ENCODE peak calls at places on chromosomes 7 and 10, in eight cellular contexts. One of them, this sample, is unnamed.

GRCh38 chr7:80918406-80918805 is 445 bp downstream of the SEMA3C start:
- DNase-seq in activated CD8-positive, alpha-beta memory T cell treated with anti-CD3 and anti-CD28 coated beads for 24 hours: no peak
- DNase-seq in naive thymus-derived CD8-positive, alpha-beta T cell: no peak
- DNase-seq in GDM1: no peak
- DNase-seq in mucosa of gallbladder: no peak
- DNase-seq in activated CD4-positive, alpha-beta T cell treated with anti-CD3 and anti-CD28 coated beads, Interleukin-2, amount 10 ng/mL, durations not matched to agents 7 days and 5 days: no peak
- DNase-seq in stimulated activated CD4-positive, alpha-beta T cell treated with anti-CD3 and anti-CD28 coated beads, Interleukin-15, amount 100 ng/mL, for 1 hour: no peak
- DNase-seq in activated T-cell treated with anti-CD3 and anti-CD28 coated beads, Interleukin-2, amount 50 U/mL, for 72 hours: no peak
- DNase-seq in this sample: no peak

GRCh38 chr10:69100136-69100872 is 12.4 kb downstream of the SRGN start:
- DNase-seq in activated CD4-positive, alpha-beta T cell treated with anti-CD3 and anti-CD28 coated beads, Interleukin-2, amount 10 ng/mL, durations not matched to agents 7 days and 5 days: no peak
- DNase-seq in mucosa of gallbladder: no peak
- DNase-seq in stimulated activated CD4-positive, alpha-beta T cell treated with anti-CD3 and anti-CD28 coated beads, Interleukin-15, amount 100 ng/mL, for 1 hour: no peak
- DNase-seq in GDM1: no peak
- DNase-seq in activated T-cell treated with anti-CD3 and anti-CD28 coated beads, Interleukin-2, amount 50 U/mL, for 72 hours: no peak
- DNase-seq in naive thymus-derived CD8-positive, alpha-beta T cell: no peak
- DNase-seq in activated CD8-positive, alpha-beta memory T cell treated with anti-CD3 and anti-CD28 coated beads for 24 hours: no peak
- DNase-seq in this sample: no peak

GRCh38 chr7:99111591-99111990 is 32.3 kb downstream of the SMURF1 start:
- DNase-seq in activated T-cell treated with anti-CD3 and anti-CD28 coated beads, Interleukin-2, amount 50 U/mL, for 72 hours: no peak
- DNase-seq in activated CD8-positive, alpha-beta memory T cell treated with anti-CD3 and anti-CD28 coated beads for 24 hours: no peak
- DNase-seq in mucosa of gallbladder: no peak
- DNase-seq in stimulated activated CD4-positive, alpha-beta T cell treated with anti-CD3 and anti-CD28 coated beads, Interleukin-15, amount 100 ng/mL, for 1 hour: no peak
- DNase-seq in naive thymus-derived CD8-positive, alpha-beta T cell: no peak
- DNase-seq in GDM1: no peak
- DNase-seq in activated CD4-positive, alpha-beta T cell treated with anti-CD3 and anti-CD28 coated beads, Interleukin-2, amount 10 ng/mL, durations not matched to agents 7 days and 5 days: no peak
- DNase-seq in this sample: no peak

GRCh38 chr7:76291346-76292205 is 10.9 kb upstream of the HSPB1 start:
- DNase-seq in GDM1: peak
- DNase-seq in activated CD4-positive, alpha-beta T cell treated with anti-CD3 and anti-CD28 coated beads, Interleukin-2, amount 10 ng/mL, durations not matched to agents 7 days and 5 days: peak
- DNase-seq in naive thymus-derived CD8-positive, alpha-beta T cell: peak
- DNase-seq in activated T-cell treated with anti-CD3 and anti-CD28 coated beads, Interleukin-2, amount 50 U/mL, for 72 hours: peak
- DNase-seq in activated CD8-positive, alpha-beta memory T cell treated with anti-CD3 and anti-CD28 coated beads for 24 hours: peak
- DNase-seq in mucosa of gallbladder: peak
- DNase-seq in stimulated activated CD4-positive, alpha-beta T cell treated with anti-CD3 and anti-CD28 coated beads, Interleukin-15, amount 100 ng/mL, for 1 hour: peak
- DNase-seq in this sample: peak

GRCh38 chr7:40839881-40840280 is 705.1 kb downstream of the SUGCT start:
- DNase-seq in naive thymus-derived CD8-positive, alpha-beta T cell: no peak
- DNase-seq in stimulated activated CD4-positive, alpha-beta T cell treated with anti-CD3 and anti-CD28 coated beads, Interleukin-15, amount 100 ng/mL, for 1 hour: no peak
- DNase-seq in activated CD4-positive, alpha-beta T cell treated with anti-CD3 and anti-CD28 coated beads, Interleukin-2, amount 10 ng/mL, durations not matched to agents 7 days and 5 days: no peak
- DNase-seq in activated CD8-positive, alpha-beta memory T cell treated with anti-CD3 and anti-CD28 coated beads for 24 hours: no peak
- DNase-seq in mucosa of gallbladder: no peak
- DNase-seq in activated T-cell treated with anti-CD3 and anti-CD28 coated beads, Interleukin-2, amount 50 U/mL, for 72 hours: no peak
- DNase-seq in GDM1: no peak
- DNase-seq in this sample: no peak

GRCh38 chr10:69057951-69058297 is 30.0 kb upstream of the SRGN start:
- DNase-seq in stimulated activated CD4-positive, alpha-beta T cell treated with anti-CD3 and anti-CD28 coated beads, Interleukin-15, amount 100 ng/mL, for 1 hour: no peak
- DNase-seq in naive thymus-derived CD8-positive, alpha-beta T cell: no peak
- DNase-seq in activated T-cell treated with anti-CD3 and anti-CD28 coated beads, Interleukin-2, amount 50 U/mL, for 72 hours: no peak
- DNase-seq in activated CD4-positive, alpha-beta T cell treated with anti-CD3 and anti-CD28 coated beads, Interleukin-2, amount 10 ng/mL, durations not matched to agents 7 days and 5 days: no peak
- DNase-seq in mucosa of gallbladder: no peak
- DNase-seq in GDM1: no peak
- DNase-seq in activated CD8-positive, alpha-beta memory T cell treated with anti-CD3 and anti-CD28 coated beads for 24 hours: no peak
- DNase-seq in this sample: no peak

GRCh38 chr7:90669002-90669401 is 72.9 kb downstream of the CDK14 start:
- DNase-seq in mucosa of gallbladder: no peak
- DNase-seq in activated T-cell treated with anti-CD3 and anti-CD28 coated beads, Interleukin-2, amount 50 U/mL, for 72 hours: no peak
- DNase-seq in activated CD8-positive, alpha-beta memory T cell treated with anti-CD3 and anti-CD28 coated beads for 24 hours: no peak
- DNase-seq in activated CD4-positive, alpha-beta T cell treated with anti-CD3 and anti-CD28 coated beads, Interleukin-2, amount 10 ng/mL, durations not matched to agents 7 days and 5 days: no peak
- DNase-seq in naive thymus-derived CD8-positive, alpha-beta T cell: no peak
- DNase-seq in GDM1: no peak
- DNase-seq in stimulated activated CD4-positive, alpha-beta T cell treated with anti-CD3 and anti-CD28 coated beads, Interleukin-15, amount 100 ng/mL, for 1 hour: no peak
- DNase-seq in this sample: no peak

GRCh38 chr7:96827701-96828100 is 118.1 kb upstream of the SEM1 start:
- DNase-seq in naive thymus-derived CD8-positive, alpha-beta T cell: peak
- DNase-seq in mucosa of gallbladder: no peak
- DNase-seq in stimulated activated CD4-positive, alpha-beta T cell treated with anti-CD3 and anti-CD28 coated beads, Interleukin-15, amount 100 ng/mL, for 1 hour: no peak
- DNase-seq in activated CD8-positive, alpha-beta memory T cell treated with anti-CD3 and anti-CD28 coated beads for 24 hours: no peak
- DNase-seq in activated T-cell treated with anti-CD3 and anti-CD28 coated beads, Interleukin-2, amount 50 U/mL, for 72 hours: no peak
- DNase-seq in activated CD4-positive, alpha-beta T cell treated with anti-CD3 and anti-CD28 coated beads, Interleukin-2, amount 10 ng/mL, durations not matched to agents 7 days and 5 days: no peak
- DNase-seq in GDM1: no peak
- DNase-seq in this sample: no peak

GRCh38 chr10:128641998-128642397 is 515.8 kb upstream of the MKI67 start:
- DNase-seq in mucosa of gallbladder: no peak
- DNase-seq in stimulated activated CD4-positive, alpha-beta T cell treated with anti-CD3 and anti-CD28 coated beads, Interleukin-15, amount 100 ng/mL, for 1 hour: no peak
- DNase-seq in activated CD4-positive, alpha-beta T cell treated with anti-CD3 and anti-CD28 coated beads, Interleukin-2, amount 10 ng/mL, durations not matched to agents 7 days and 5 days: no peak
- DNase-seq in GDM1: no peak
- DNase-seq in naive thymus-derived CD8-positive, alpha-beta T cell: no peak
- DNase-seq in activated CD8-positive, alpha-beta memory T cell treated with anti-CD3 and anti-CD28 coated beads for 24 hours: no peak
- DNase-seq in activated T-cell treated with anti-CD3 and anti-CD28 coated beads, Interleukin-2, amount 50 U/mL, for 72 hours: no peak
- DNase-seq in this sample: no peak

GRCh38 chr7:80453699-80454340 is 58.0 kb downstream of the GNAT3 start:
- DNase-seq in naive thymus-derived CD8-positive, alpha-beta T cell: no peak
- DNase-seq in GDM1: no peak
- DNase-seq in activated CD8-positive, alpha-beta memory T cell treated with anti-CD3 and anti-CD28 coated beads for 24 hours: no peak
- DNase-seq in activated CD4-positive, alpha-beta T cell treated with anti-CD3 and anti-CD28 coated beads, Interleukin-2, amount 10 ng/mL, durations not matched to agents 7 days and 5 days: no peak
- DNase-seq in mucosa of gallbladder: no peak
- DNase-seq in activated T-cell treated with anti-CD3 and anti-CD28 coated beads, Interleukin-2, amount 50 U/mL, for 72 hours: no peak
- DNase-seq in stimulated activated CD4-positive, alpha-beta T cell treated with anti-CD3 and anti-CD28 coated beads, Interleukin-15, amount 100 ng/mL, for 1 hour: no peak
- DNase-seq in this sample: peak

GRCh38 chr7:157007470-157008066 is 2.9 kb downstream of the MNX1 start:
- DNase-seq in mucosa of gallbladder: no peak
- DNase-seq in stimulated activated CD4-positive, alpha-beta T cell treated with anti-CD3 and anti-CD28 coated beads, Interleukin-15, amount 100 ng/mL, for 1 hour: no peak
- DNase-seq in activated CD4-positive, alpha-beta T cell treated with anti-CD3 and anti-CD28 coated beads, Interleukin-2, amount 10 ng/mL, durations not matched to agents 7 days and 5 days: no peak
- DNase-seq in activated T-cell treated with anti-CD3 and anti-CD28 coated beads, Interleukin-2, amount 50 U/mL, for 72 hours: no peak
- DNase-seq in naive thymus-derived CD8-positive, alpha-beta T cell: no peak
- DNase-seq in activated CD8-positive, alpha-beta memory T cell treated with anti-CD3 and anti-CD28 coated beads for 24 hours: peak
- DNase-seq in GDM1: no peak
- DNase-seq in this sample: no peak

GRCh38 chr10:124433461-124433860 is 14.7 kb upstream of the OAT start:
- DNase-seq in mucosa of gallbladder: no peak
- DNase-seq in naive thymus-derived CD8-positive, alpha-beta T cell: no peak
- DNase-seq in activated CD8-positive, alpha-beta memory T cell treated with anti-CD3 and anti-CD28 coated beads for 24 hours: no peak
- DNase-seq in stimulated activated CD4-positive, alpha-beta T cell treated with anti-CD3 and anti-CD28 coated beads, Interleukin-15, amount 100 ng/mL, for 1 hour: no peak
- DNase-seq in GDM1: no peak
- DNase-seq in activated CD4-positive, alpha-beta T cell treated with anti-CD3 and anti-CD28 coated beads, Interleukin-2, amount 10 ng/mL, durations not matched to agents 7 days and 5 days: no peak
- DNase-seq in activated T-cell treated with anti-CD3 and anti-CD28 coated beads, Interleukin-2, amount 50 U/mL, for 72 hours: no peak
- DNase-seq in this sample: no peak

GRCh38 chr10:24408365-24408764 is 199.4 kb downstream of the KIAA1217 start:
- DNase-seq in naive thymus-derived CD8-positive, alpha-beta T cell: no peak
- DNase-seq in mucosa of gallbladder: no peak
- DNase-seq in activated CD4-positive, alpha-beta T cell treated with anti-CD3 and anti-CD28 coated beads, Interleukin-2, amount 10 ng/mL, durations not matched to agents 7 days and 5 days: no peak
- DNase-seq in GDM1: no peak
- DNase-seq in activated T-cell treated with anti-CD3 and anti-CD28 coated beads, Interleukin-2, amount 50 U/mL, for 72 hours: no peak
- DNase-seq in activated CD8-positive, alpha-beta memory T cell treated with anti-CD3 and anti-CD28 coated beads for 24 hours: no peak
- DNase-seq in stimulated activated CD4-positive, alpha-beta T cell treated with anti-CD3 and anti-CD28 coated beads, Interleukin-15, amount 100 ng/mL, for 1 hour: no peak
- DNase-seq in this sample: no peak

GRCh38 chr7:133545613-133546012 is 292.7 kb downstream of the EXOC4 start:
- DNase-seq in activated T-cell treated with anti-CD3 and anti-CD28 coated beads, Interleukin-2, amount 50 U/mL, for 72 hours: no peak
- DNase-seq in activated CD4-positive, alpha-beta T cell treated with anti-CD3 and anti-CD28 coated beads, Interleukin-2, amount 10 ng/mL, durations not matched to agents 7 days and 5 days: no peak
- DNase-seq in GDM1: no peak
- DNase-seq in activated CD8-positive, alpha-beta memory T cell treated with anti-CD3 and anti-CD28 coated beads for 24 hours: no peak
- DNase-seq in stimulated activated CD4-positive, alpha-beta T cell treated with anti-CD3 and anti-CD28 coated beads, Interleukin-15, amount 100 ng/mL, for 1 hour: no peak
- DNase-seq in mucosa of gallbladder: no peak
- DNase-seq in naive thymus-derived CD8-positive, alpha-beta T cell: no peak
- DNase-seq in this sample: no peak

GRCh38 chr10:116287906-116288501 is 15.0 kb upstream of the GFRA1 start:
- DNase-seq in mucosa of gallbladder: peak
- DNase-seq in naive thymus-derived CD8-positive, alpha-beta T cell: no peak
- DNase-seq in GDM1: no peak
- DNase-seq in activated CD8-positive, alpha-beta memory T cell treated with anti-CD3 and anti-CD28 coated beads for 24 hours: no peak
- DNase-seq in activated T-cell treated with anti-CD3 and anti-CD28 coated beads, Interleukin-2, amount 50 U/mL, for 72 hours: no peak
- DNase-seq in activated CD4-positive, alpha-beta T cell treated with anti-CD3 and anti-CD28 coated beads, Interleukin-2, amount 10 ng/mL, durations not matched to agents 7 days and 5 days: peak
- DNase-seq in stimulated activated CD4-positive, alpha-beta T cell treated with anti-CD3 and anti-CD28 coated beads, Interleukin-15, amount 100 ng/mL, for 1 hour: no peak
- DNase-seq in this sample: peak

GRCh38 chr10:23522345-23522744 is 83.5 kb downstream of the OTUD1 start:
- DNase-seq in stimulated activated CD4-positive, alpha-beta T cell treated with anti-CD3 and anti-CD28 coated beads, Interleukin-15, amount 100 ng/mL, for 1 hour: no peak
- DNase-seq in naive thymus-derived CD8-positive, alpha-beta T cell: no peak
- DNase-seq in activated CD8-positive, alpha-beta memory T cell treated with anti-CD3 and anti-CD28 coated beads for 24 hours: no peak
- DNase-seq in activated T-cell treated with anti-CD3 and anti-CD28 coated beads, Interleukin-2, amount 50 U/mL, for 72 hours: no peak
- DNase-seq in GDM1: no peak
- DNase-seq in activated CD4-positive, alpha-beta T cell treated with anti-CD3 and anti-CD28 coated beads, Interleukin-2, amount 10 ng/mL, durations not matched to agents 7 days and 5 days: no peak
- DNase-seq in mucosa of gallbladder: no peak
- DNase-seq in this sample: no peak

GRCh38 chr10:108388716-108389115 is 1224.2 kb upstream of the SORCS1 start:
- DNase-seq in activated T-cell treated with anti-CD3 and anti-CD28 coated beads, Interleukin-2, amount 50 U/mL, for 72 hours: no peak
- DNase-seq in stimulated activated CD4-positive, alpha-beta T cell treated with anti-CD3 and anti-CD28 coated beads, Interleukin-15, amount 100 ng/mL, for 1 hour: no peak
- DNase-seq in mucosa of gallbladder: no peak
- DNase-seq in activated CD4-positive, alpha-beta T cell treated with anti-CD3 and anti-CD28 coated beads, Interleukin-2, amount 10 ng/mL, durations not matched to agents 7 days and 5 days: no peak
- DNase-seq in naive thymus-derived CD8-positive, alpha-beta T cell: no peak
- DNase-seq in activated CD8-positive, alpha-beta memory T cell treated with anti-CD3 and anti-CD28 coated beads for 24 hours: no peak
- DNase-seq in GDM1: no peak
- DNase-seq in this sample: no peak

GRCh38 chr10:103836776-103837344 is 18.5 kb downstream of the SH3PXD2A start:
- DNase-seq in activated CD4-positive, alpha-beta T cell treated with anti-CD3 and anti-CD28 coated beads, Interleukin-2, amount 10 ng/mL, durations not matched to agents 7 days and 5 days: no peak
- DNase-seq in activated CD8-positive, alpha-beta memory T cell treated with anti-CD3 and anti-CD28 coated beads for 24 hours: no peak
- DNase-seq in GDM1: no peak
- DNase-seq in stimulated activated CD4-positive, alpha-beta T cell treated with anti-CD3 and anti-CD28 coated beads, Interleukin-15, amount 100 ng/mL, for 1 hour: no peak
- DNase-seq in activated T-cell treated with anti-CD3 and anti-CD28 coated beads, Interleukin-2, amount 50 U/mL, for 72 hours: no peak
- DNase-seq in mucosa of gallbladder: no peak
- DNase-seq in naive thymus-derived CD8-positive, alpha-beta T cell: no peak
- DNase-seq in this sample: no peak

GRCh38 chr10:102542800-102543418 is 39.1 kb downstream of the SUFU start:
- DNase-seq in activated CD4-positive, alpha-beta T cell treated with anti-CD3 and anti-CD28 coated beads, Interleukin-2, amount 10 ng/mL, durations not matched to agents 7 days and 5 days: no peak
- DNase-seq in activated T-cell treated with anti-CD3 and anti-CD28 coated beads, Interleukin-2, amount 50 U/mL, for 72 hours: no peak
- DNase-seq in naive thymus-derived CD8-positive, alpha-beta T cell: no peak
- DNase-seq in mucosa of gallbladder: no peak
- DNase-seq in activated CD8-positive, alpha-beta memory T cell treated with anti-CD3 and anti-CD28 coated beads for 24 hours: no peak
- DNase-seq in stimulated activated CD4-positive, alpha-beta T cell treated with anti-CD3 and anti-CD28 coated beads, Interleukin-15, amount 100 ng/mL, for 1 hour: no peak
- DNase-seq in GDM1: no peak
- DNase-seq in this sample: no peak

GRCh38 chr10:34643620-34644019 is 171.5 kb downstream of the PARD3 start:
- DNase-seq in naive thymus-derived CD8-positive, alpha-beta T cell: no peak
- DNase-seq in activated CD8-positive, alpha-beta memory T cell treated with anti-CD3 and anti-CD28 coated beads for 24 hours: no peak
- DNase-seq in GDM1: no peak
- DNase-seq in activated CD4-positive, alpha-beta T cell treated with anti-CD3 and anti-CD28 coated beads, Interleukin-2, amount 10 ng/mL, durations not matched to agents 7 days and 5 days: no peak
- DNase-seq in stimulated activated CD4-positive, alpha-beta T cell treated with anti-CD3 and anti-CD28 coated beads, Interleukin-15, amount 100 ng/mL, for 1 hour: no peak
- DNase-seq in activated T-cell treated with anti-CD3 and anti-CD28 coated beads, Interleukin-2, amount 50 U/mL, for 72 hours: no peak
- DNase-seq in mucosa of gallbladder: no peak
- DNase-seq in this sample: no peak

GRCh38 chr7:88344956-88345832 is 38.5 kb upstream of the STEAP4 start:
- DNase-seq in activated T-cell treated with anti-CD3 and anti-CD28 coated beads, Interleukin-2, amount 50 U/mL, for 72 hours: peak
- DNase-seq in GDM1: no peak
- DNase-seq in mucosa of gallbladder: peak
- DNase-seq in naive thymus-derived CD8-positive, alpha-beta T cell: no peak
- DNase-seq in activated CD8-positive, alpha-beta memory T cell treated with anti-CD3 and anti-CD28 coated beads for 24 hours: no peak
- DNase-seq in stimulated activated CD4-positive, alpha-beta T cell treated with anti-CD3 and anti-CD28 coated beads, Interleukin-15, amount 100 ng/mL, for 1 hour: no peak
- DNase-seq in activated CD4-positive, alpha-beta T cell treated with anti-CD3 and anti-CD28 coated beads, Interleukin-2, amount 10 ng/mL, durations not matched to agents 7 days and 5 days: peak
- DNase-seq in this sample: peak

GRCh38 chr7:130182990-130183389 is 22.2 kb downstream of the TMEM209 start:
- DNase-seq in activated CD4-positive, alpha-beta T cell treated with anti-CD3 and anti-CD28 coated beads, Interleukin-2, amount 10 ng/mL, durations not matched to agents 7 days and 5 days: no peak
- DNase-seq in activated CD8-positive, alpha-beta memory T cell treated with anti-CD3 and anti-CD28 coated beads for 24 hours: no peak
- DNase-seq in stimulated activated CD4-positive, alpha-beta T cell treated with anti-CD3 and anti-CD28 coated beads, Interleukin-15, amount 100 ng/mL, for 1 hour: no peak
- DNase-seq in activated T-cell treated with anti-CD3 and anti-CD28 coated beads, Interleukin-2, amount 50 U/mL, for 72 hours: no peak
- DNase-seq in mucosa of gallbladder: no peak
- DNase-seq in GDM1: no peak
- DNase-seq in naive thymus-derived CD8-positive, alpha-beta T cell: no peak
- DNase-seq in this sample: no peak

This sample was measured in SK-N-DZ.